ENCODE peak calls at places on chromosome 7, in six cellular contexts. One of them, this sample, is unnamed.

GRCh38 chr7:154380771-154381170 is 328.6 kb downstream of the DPP6 start:
- ATAC-seq in GM12878: no peak
- ATAC-seq in K562: no peak
- ATAC-seq in HepG2: no peak
- ATAC-seq in upper lobe of left lung: no peak
- ATAC-seq in HCT116: no peak
- ATAC-seq in this sample: no peak

GRCh38 chr7:49099587-49100326 is 175.4 kb downstream of the CDC14C start:
- ATAC-seq in upper lobe of left lung: no peak
- ATAC-seq in K562: no peak
- ATAC-seq in GM12878: peak
- ATAC-seq in HepG2: no peak
- ATAC-seq in HCT116: no peak
- ATAC-seq in this sample: no peak

GRCh38 chr7:75928600-75928939 is 13.6 kb downstream of the POR start:
- ATAC-seq in GM12878: peak
- ATAC-seq in K562: no peak
- ATAC-seq in HCT116: no peak
- ATAC-seq in HepG2: no peak
- ATAC-seq in upper lobe of left lung: no peak
- ATAC-seq in this sample: no peak

GRCh38 chr7:94843553-94843952 is 63.8 kb upstream of the PPP1R9A start:
- ATAC-seq in upper lobe of left lung: no peak
- ATAC-seq in HCT116: no peak
- ATAC-seq in HepG2: no peak
- ATAC-seq in K562: no peak
- ATAC-seq in GM12878: no peak
- ATAC-seq in this sample: no peak

GRCh38 chr7:93021748-93022147 is 96.0 kb downstream of the SAMD9 start:
- ATAC-seq in HCT116: no peak
- ATAC-seq in upper lobe of left lung: no peak
- ATAC-seq in K562: no peak
- ATAC-seq in HepG2: no peak
- ATAC-seq in GM12878: no peak
- ATAC-seq in this sample: no peak

GRCh38 chr7:90879924-90880323 is 283.8 kb downstream of the CDK14 start:
- ATAC-seq in GM12878: no peak
- ATAC-seq in HCT116: no peak
- ATAC-seq in upper lobe of left lung: no peak
- ATAC-seq in HepG2: no peak
- ATAC-seq in K562: no peak
- ATAC-seq in this sample: no peak

GRCh38 chr7:140876519-140877248 is 48.0 kb downstream of the BRAF start:
- ATAC-seq in GM12878: peak
- ATAC-seq in upper lobe of left lung: no peak
- ATAC-seq in HCT116: no peak
- ATAC-seq in HepG2: no peak
- ATAC-seq in K562: no peak
- ATAC-seq in this sample: no peak

GRCh38 chr7:8260871-8261707 is 878 bp downstream of the ICA1 start:
- ATAC-seq in HCT116: peak
- ATAC-seq in upper lobe of left lung: peak
- ATAC-seq in K562: peak
- ATAC-seq in HepG2: peak
- ATAC-seq in GM12878: peak
- ATAC-seq in this sample: peak

GRCh38 chr7:24531255-24531654 is 42.0 kb upstream of the PALS2 start:
- ATAC-seq in K562: no peak
- ATAC-seq in upper lobe of left lung: no peak
- ATAC-seq in HepG2: no peak
- ATAC-seq in GM12878: no peak
- ATAC-seq in HCT116: no peak
- ATAC-seq in this sample: no peak

GRCh38 chr7:158324397-158325360 is 262.9 kb downstream of the PTPRN2 start:
- ATAC-seq in K562: no peak
- ATAC-seq in HCT116: no peak
- ATAC-seq in upper lobe of left lung: no peak
- ATAC-seq in HepG2: no peak
- ATAC-seq in GM12878: no peak
- ATAC-seq in this sample: no peak

GRCh38 chr7:76060842-76061241 is 12.9 kb downstream of the MDH2 start:
- ATAC-seq in upper lobe of left lung: no peak
- ATAC-seq in HepG2: no peak
- ATAC-seq in HCT116: no peak
- ATAC-seq in K562: no peak
- ATAC-seq in GM12878: no peak
- ATAC-seq in this sample: no peak

GRCh38 chr7:26284995-26285632 is 6.5 kb upstream of the SNX10 start:
- ATAC-seq in HCT116: peak
- ATAC-seq in HepG2: peak
- ATAC-seq in K562: peak
- ATAC-seq in GM12878: peak
- ATAC-seq in upper lobe of left lung: no peak
- ATAC-seq in this sample: no peak

GRCh38 chr7:51067757-51068156 is 248.9 kb downstream of the COBL start:
- ATAC-seq in upper lobe of left lung: no peak
- ATAC-seq in HepG2: peak
- ATAC-seq in GM12878: peak
- ATAC-seq in HCT116: peak
- ATAC-seq in K562: peak
- ATAC-seq in this sample: peak

GRCh38 chr7:104922187-104923009 is 91.6 kb upstream of the KMT2E start:
- ATAC-seq in HepG2: no peak
- ATAC-seq in HCT116: no peak
- ATAC-seq in K562: peak
- ATAC-seq in upper lobe of left lung: no peak
- ATAC-seq in GM12878: no peak
- ATAC-seq in this sample: no peak

GRCh38 chr7:153682628-153683027 is 369.6 kb upstream of the DPP6 start:
- ATAC-seq in K562: peak
- ATAC-seq in upper lobe of left lung: no peak
- ATAC-seq in HCT116: no peak
- ATAC-seq in HepG2: no peak
- ATAC-seq in GM12878: no peak
- ATAC-seq in this sample: no peak

GRCh38 chr7:142407939-142408573 is 150.2 kb upstream of the PRSS58 start:
- ATAC-seq in HCT116: no peak
- ATAC-seq in GM12878: no peak
- ATAC-seq in K562: no peak
- ATAC-seq in HepG2: peak
- ATAC-seq in upper lobe of left lung: no peak
- ATAC-seq in this sample: peak

GRCh38 chr7:132805766-132806165 is 229.5 kb upstream of the PLXNA4 start:
- ATAC-seq in GM12878: no peak
- ATAC-seq in HCT116: no peak
- ATAC-seq in HepG2: no peak
- ATAC-seq in K562: no peak
- ATAC-seq in upper lobe of left lung: no peak
- ATAC-seq in this sample: no peak

GRCh38 chr7:37201003-37201875 is 247.4 kb downstream of the ELMO1 start:
- ATAC-seq in upper lobe of left lung: peak
- ATAC-seq in HepG2: peak
- ATAC-seq in K562: peak
- ATAC-seq in GM12878: peak
- ATAC-seq in HCT116: peak
- ATAC-seq in this sample: peak
- TF ChIP-seq POLR2AphosphoS5 in upper lobe of left lung: peak
- TF ChIP-seq POLR2AphosphoS5 in HepG2: no peak
- TF ChIP-seq POLR2AphosphoS5 in K562: no peak
- TF ChIP-seq POLR2AphosphoS5 in GM12878: no peak
- TF ChIP-seq POLR2AphosphoS5 in HCT116: peak
- TF ChIP-seq POLR2AphosphoS5 in this sample: peak

DNA sequence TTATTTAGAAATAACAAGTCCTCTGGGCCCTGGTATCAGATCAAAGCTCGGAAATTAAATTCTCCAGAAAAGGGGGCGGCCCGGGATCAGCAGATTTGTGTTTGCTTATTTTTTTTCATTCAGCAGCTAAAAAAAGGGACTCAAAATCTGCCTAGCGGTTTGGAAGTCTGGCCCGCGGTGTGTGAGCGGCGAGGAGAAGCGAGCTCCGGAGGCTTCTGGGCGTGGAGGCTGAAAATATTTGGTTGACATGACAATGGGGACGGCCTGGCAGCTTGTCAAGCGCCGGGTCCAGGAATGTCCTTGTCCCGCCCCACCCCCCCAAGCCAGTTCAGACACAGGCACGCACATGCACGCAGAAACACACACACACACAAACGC is 43.4 kb downstream of the FOXL3 start:
- ATAC-seq in HCT116: no peak
- ATAC-seq in HepG2: peak
- ATAC-seq in GM12878: no peak
- ATAC-seq in upper lobe of left lung: no peak
- ATAC-seq in K562: no peak
- ATAC-seq in this sample: peak
- H3K4me3 ChIP-seq in HCT116: no peak
- H3K4me3 ChIP-seq in HepG2: peak
- H3K4me3 ChIP-seq in GM12878: no peak
- H3K4me3 ChIP-seq in upper lobe of left lung: peak
- H3K4me3 ChIP-seq in K562: no peak
- H3K4me3 ChIP-seq in this sample: peak

GRCh38 chr7:15924910-15925309 is 238.4 kb upstream of the MEOX2 start:
- ATAC-seq in GM12878: no peak
- ATAC-seq in upper lobe of left lung: no peak
- ATAC-seq in K562: no peak
- ATAC-seq in HepG2: no peak
- ATAC-seq in HCT116: no peak
- ATAC-seq in this sample: no peak
- TF ChIP-seq POLR2A in GM12878: no peak
- TF ChIP-seq POLR2A in upper lobe of left lung: no peak
- TF ChIP-seq POLR2A in K562: no peak
- TF ChIP-seq POLR2A in HepG2: no peak
- TF ChIP-seq POLR2A in HCT116: no peak
- TF ChIP-seq POLR2A in this sample: no peak

GRCh38 chr7:151630349-151630748 is 110.7 kb upstream of the RHEB start:
- ATAC-seq in HepG2: no peak
- ATAC-seq in K562: no peak
- ATAC-seq in HCT116: no peak
- ATAC-seq in GM12878: no peak
- ATAC-seq in upper lobe of left lung: no peak
- ATAC-seq in this sample: no peak
- TF ChIP-seq POLR2AphosphoS5 in HepG2: no peak
- TF ChIP-seq POLR2AphosphoS5 in K562: no peak
- TF ChIP-seq POLR2AphosphoS5 in HCT116: no peak
- TF ChIP-seq POLR2AphosphoS5 in GM12878: no peak
- TF ChIP-seq POLR2AphosphoS5 in upper lobe of left lung: no peak
- TF ChIP-seq POLR2AphosphoS5 in this sample: no peak